ENCODE peak calls at places on chromosomes 3 and 15, in nine cellular contexts. E is dorsolateral prefrontal cortex, Q is Panc1, X is A549, B is osteocyte, L is mucosa of descending colon, C is epithelial cell of esophagus, W is upper lobe of left lung, D is IMR-90. Y is an unnamed sample.

GRCh38 chr15:42184313-42184712 is 23.8 kb downstream of the VPS39 start:
- DNase-seq in E (no peak), Q (no peak), X (no peak), B (no peak), L (no peak), C (no peak), W (no peak), D (peak), Y (no peak)

GRCh38 chr3:144301863-144302262 is 330.2 kb downstream of the DIPK2A start:
- DNase-seq in E (no peak), Q (no peak), X (no peak), B (no peak), L (no peak), C (no peak), W (no peak), D (no peak), Y (no peak)

GRCh38 chr15:33789141-33789540 is 179.2 kb upstream of the CHRM5 start:
- DNase-seq in E (no peak), Q (no peak), X (no peak), B (no peak), L (no peak), C (no peak), W (no peak), D (peak), Y (no peak)

GRCh38 chr3:312170-312569 is 115.6 kb downstream of the CHL1 start:
- DNase-seq in E (no peak), Q (no peak), X (no peak), B (no peak), L (no peak), C (no peak), W (no peak), D (no peak), Y (no peak)

GRCh38 chr3:137065381-137065780 is 107.6 kb downstream of the IL20RB start:
- DNase-seq in E (no peak), Q (no peak), X (no peak), B (no peak), L (no peak), C (peak), W (no peak), D (no peak), Y (no peak)

GRCh38 chr3:123755508-123755907 is 128.6 kb downstream of the MYLK start:
- DNase-seq in E (no peak), Q (no peak), X (no peak), B (no peak), L (no peak), C (no peak), W (no peak), D (no peak), Y (no peak)

GRCh38 chr15:31374489-31374888 is 47.9 kb downstream of the KLF13 start:
- DNase-seq in E (no peak), Q (no peak), X (no peak), B (no peak), L (peak), C (no peak), W (no peak), D (no peak), Y (no peak)

GRCh38 chr15:77035999-77036471 is 34.9 kb downstream of the TSPAN3 start:
- DNase-seq in E (peak), Q (no peak), X (no peak), B (no peak), L (no peak), C (peak), W (no peak), D (no peak), Y (peak)

GRCh38 chr3:190338717-190339116 is 16.5 kb upstream of the CLDN1 start:
- DNase-seq in E (no peak), Q (no peak), X (no peak), B (no peak), L (no peak), C (peak), W (no peak), D (peak), Y (no peak)

GRCh38 chr15:31399544-31400171 is 73.0 kb downstream of the KLF13 start:
- DNase-seq in E (no peak), Q (no peak), X (no peak), B (no peak), L (peak), C (peak), W (no peak), D (peak), Y (no peak)

GRCh38 chr3:2477635-2478034 is 379.0 kb downstream of the CNTN4 start:
- DNase-seq in E (no peak), Q (no peak), X (no peak), B (no peak), L (no peak), C (no peak), W (no peak), D (no peak), Y (no peak)

GRCh38 chr15:36558921-36559320 is 20.5 kb upstream of the CDIN1 start:
- DNase-seq in E (no peak), Q (no peak), X (no peak), B (no peak), L (no peak), C (no peak), W (no peak), D (no peak), Y (no peak)

GRCh38 chr3:139534992-139535879 is 4.3 kb downstream of the RBP1 start:
- DNase-seq in E (no peak), Q (no peak), X (no peak), B (no peak), L (no peak), C (peak), W (peak), D (peak), Y (no peak)

GRCh38 chr15:69657626-69658025 is 205.0 kb downstream of the RPLP1 start:
- DNase-seq in E (no peak), Q (no peak), X (peak), B (no peak), L (no peak), C (no peak), W (no peak), D (no peak), Y (no peak)

DNA sequence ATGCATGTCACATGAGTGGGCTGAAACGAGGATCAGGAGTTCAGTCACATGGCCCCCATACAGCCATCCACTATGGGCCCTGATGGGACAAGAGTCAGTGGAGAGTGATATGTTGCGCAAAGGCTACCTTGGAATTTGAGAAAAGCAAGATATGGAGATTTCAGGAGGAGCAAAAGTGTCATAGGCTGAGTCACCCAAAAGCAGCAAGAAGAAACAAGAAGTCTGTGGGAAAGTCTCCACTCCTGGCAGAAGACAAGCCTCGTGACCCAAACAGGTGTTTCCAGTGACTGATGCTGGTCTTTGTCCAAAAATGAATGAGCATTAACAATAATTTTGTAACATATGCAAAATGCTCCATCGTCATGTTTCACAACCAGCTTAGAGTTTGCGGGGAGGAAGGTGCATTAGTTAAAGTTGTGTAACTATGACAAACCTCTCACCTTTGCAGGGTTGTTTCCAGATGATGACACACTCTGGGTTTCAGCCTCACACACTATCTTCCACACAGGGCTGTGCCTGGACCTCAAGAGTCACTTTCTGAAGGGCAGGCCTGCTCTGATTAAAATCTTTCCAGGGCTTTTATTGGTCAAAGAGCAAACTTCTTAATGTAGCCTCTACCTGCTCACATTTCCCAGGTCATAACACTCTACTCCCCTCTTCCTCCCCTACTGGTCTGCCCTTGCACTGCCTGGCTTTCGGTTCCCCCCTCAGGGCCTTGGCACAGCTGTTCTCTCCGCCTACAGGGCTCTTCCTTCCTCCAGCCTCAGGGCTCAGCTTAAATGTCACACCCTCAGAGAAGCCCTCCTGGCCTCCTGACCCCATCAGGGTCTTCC is 3.9 kb upstream of the DNASE1L3 start:
- DNase-seq in E (no peak), Q (no peak), X (no peak), B (no peak), L (peak), C (peak), W (no peak), D (peak), Y (no peak)
- TF ChIP-seq CTCF in E (no peak), Q (no peak), X (no peak), B (no peak), L (no peak), C (no peak), W (no peak), D (no peak), Y (no peak)

GRCh38 chr3:170323371-170323770 is 34.1 kb upstream of the SKIL start:
- DNase-seq in E (no peak), Q (no peak), X (no peak), B (peak), L (no peak), C (no peak), W (no peak), D (no peak), Y (no peak)

GRCh38 chr3:170321326-170322034 is 36.0 kb upstream of the SKIL start:
- DNase-seq in E (no peak), Q (no peak), X (no peak), B (no peak), L (no peak), C (peak), W (no peak), D (no peak), Y (no peak)

GRCh38 chr3:170322501-170323328 is 34.8 kb upstream of the SKIL start:
- DNase-seq in E (no peak), Q (no peak), X (no peak), B (no peak), L (no peak), C (no peak), W (no peak), D (no peak), Y (no peak)

GRCh38 chr3:170317954-170318353 is 39.6 kb upstream of the SKIL start:
- DNase-seq in E (no peak), Q (no peak), X (no peak), B (no peak), L (no peak), C (no peak), W (no peak), D (no peak), Y (no peak)

GRCh38 chr3:170320471-170321121 is 36.9 kb upstream of the SKIL start:
- DNase-seq in E (no peak), Q (no peak), X (no peak), B (no peak), L (no peak), C (peak), W (no peak), D (peak), Y (no peak)
- TF ChIP-seq CTCF in E (no peak), Q (no peak), X (no peak), B (no peak), L (no peak), C (no peak), W (no peak), D (no peak), Y (no peak)

DNA sequence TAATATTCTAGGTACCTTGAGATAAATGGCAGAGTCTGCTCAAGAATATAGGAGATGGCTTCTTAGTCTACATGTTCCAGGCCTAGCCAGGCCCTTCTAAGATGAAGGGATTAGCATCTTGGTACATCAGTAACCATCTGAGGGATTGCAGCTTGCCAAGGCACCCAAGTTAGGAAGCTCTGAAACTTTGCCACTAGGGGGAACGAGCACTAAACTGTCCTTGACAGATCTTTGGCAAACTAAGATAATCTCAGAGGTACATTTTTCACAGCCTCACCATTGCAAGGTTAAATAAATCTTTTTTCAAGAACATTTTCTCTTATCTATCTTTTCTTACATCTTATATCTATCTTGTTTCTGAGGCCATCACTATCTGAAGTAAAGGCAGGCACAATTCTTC is 351.2 kb downstream of the RAP2B start:
- DNase-seq in E (no peak), Q (no peak), X (peak), B (no peak), L (no peak), C (peak), W (no peak), D (no peak), Y (no peak)
- TF ChIP-seq CTCF in E (no peak), Q (peak), X (no peak), B (peak), L (no peak), C (peak), W (no peak), D (peak), Y (peak)

DNA sequence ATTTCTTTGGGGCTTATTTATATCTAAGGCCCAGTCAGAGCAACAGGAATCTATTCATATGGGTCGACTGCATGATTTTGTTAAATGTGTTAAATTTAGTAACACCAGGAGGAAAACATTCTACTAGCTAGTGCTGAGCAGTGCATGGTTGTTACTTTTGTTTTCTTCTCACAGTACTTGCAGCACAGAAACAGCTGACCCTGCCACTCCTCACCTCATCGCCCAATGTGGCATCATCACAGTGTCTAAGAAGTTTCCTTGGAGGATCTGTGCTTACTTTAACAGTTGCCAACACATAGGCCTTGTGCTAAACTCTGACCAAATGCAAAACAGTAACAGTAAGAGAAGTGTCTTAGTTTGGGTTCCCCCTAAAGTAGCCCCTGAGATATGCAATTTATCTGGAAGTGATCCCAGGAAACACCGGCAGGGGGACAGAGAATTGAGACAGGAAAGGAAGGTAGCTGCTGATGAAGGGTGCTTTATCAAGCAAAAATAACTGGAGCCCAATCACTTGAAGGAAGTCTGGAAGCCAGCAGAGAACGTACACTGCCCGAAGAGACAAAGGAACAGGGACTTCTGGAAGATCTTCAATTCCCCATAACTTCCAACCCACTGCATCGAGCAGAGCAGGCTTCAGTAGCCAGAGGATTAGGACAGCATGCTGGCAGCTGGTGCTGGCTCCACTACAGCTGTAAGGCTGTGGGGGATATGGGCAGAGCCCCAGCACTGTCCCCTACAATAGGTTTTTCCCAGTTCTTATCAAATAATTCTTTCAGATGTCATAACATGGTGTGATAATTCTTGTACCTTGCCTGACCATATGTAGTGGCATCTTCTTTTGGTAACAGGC is 36.0 kb upstream of the ULK4 start:
- DNase-seq in E (no peak), Q (no peak), X (no peak), B (no peak), L (no peak), C (peak), W (no peak), D (peak), Y (no peak)
- TF ChIP-seq CTCF in E (peak), Q (no peak), X (no peak), B (peak), L (no peak), C (peak), W (peak), D (peak), Y (peak)

GRCh38 chr15:75561888-75562287 is 17.2 kb downstream of the PTPN9 start:
- DNase-seq in E (no peak), Q (no peak), X (no peak), B (no peak), L (no peak), C (no peak), W (no peak), D (no peak), Y (no peak)

GRCh38 chr15:75570119-75570518 is 9.0 kb downstream of the PTPN9 start:
- DNase-seq in E (no peak), Q (no peak), X (no peak), B (no peak), L (no peak), C (no peak), W (no peak), D (no peak), Y (no peak)

GRCh38 chr15:75565062-75565970 is 13.8 kb downstream of the PTPN9 start:
- DNase-seq in E (no peak), Q (no peak), X (no peak), B (no peak), L (no peak), C (no peak), W (no peak), D (peak), Y (no peak)
- TF ChIP-seq CTCF in E (no peak), Q (no peak), X (no peak), B (no peak), L (no peak), C (no peak), W (no peak), D (no peak), Y (no peak)

GRCh38 chr3:105518806-105519418 is 152.2 kb downstream of the ALCAM start:
- DNase-seq in E (no peak), Q (peak), X (peak), B (no peak), L (no peak), C (peak), W (no peak), D (peak), Y (no peak)

GRCh38 chr3:105521803-105522202 is 155.1 kb downstream of the ALCAM start:
- DNase-seq in E (no peak), Q (no peak), X (no peak), B (no peak), L (no peak), C (no peak), W (no peak), D (no peak), Y (no peak)

GRCh38 chr3:105516972-105517371 is 150.3 kb downstream of the ALCAM start:
- DNase-seq in E (no peak), Q (no peak), X (no peak), B (no peak), L (no peak), C (no peak), W (no peak), D (no peak), Y (no peak)

GRCh38 chr3:105513886-105514285 is 147.2 kb downstream of the ALCAM start:
- DNase-seq in E (no peak), Q (no peak), X (no peak), B (no peak), L (no peak), C (no peak), W (no peak), D (no peak), Y (no peak)

DNA sequence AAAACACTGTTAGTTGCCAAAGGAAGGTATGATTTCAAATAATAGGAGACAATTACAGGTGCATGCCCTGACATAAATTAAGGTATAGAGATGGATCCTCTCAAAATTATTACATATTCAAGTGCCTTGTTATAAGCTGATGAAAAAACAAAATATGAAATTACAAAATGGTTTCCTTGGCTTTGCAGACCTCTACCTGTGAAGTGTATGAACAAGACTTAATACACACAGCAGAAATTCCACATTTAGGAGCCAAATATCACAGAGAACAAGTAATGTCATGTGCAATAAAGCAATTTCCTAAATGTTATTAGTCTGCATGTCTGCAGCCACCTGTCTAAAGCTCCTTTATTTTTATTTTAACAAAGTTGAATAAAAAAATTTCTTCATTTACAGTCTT is 151.5 kb downstream of the ALCAM start:
- DNase-seq in E (no peak), Q (no peak), X (no peak), B (no peak), L (no peak), C (no peak), W (no peak), D (no peak), Y (no peak)
- TF ChIP-seq CTCF in E (no peak), Q (no peak), X (no peak), B (no peak), L (no peak), C (no peak), W (no peak), D (no peak), Y (no peak)

GRCh38 chr3:140682586-140682985 is 4.7 kb downstream of the TRIM42 start:
- DNase-seq in E (no peak), Q (no peak), X (no peak), B (no peak), L (no peak), C (no peak), W (peak), D (no peak), Y (no peak)
- TF ChIP-seq CTCF in E (no peak), Q (no peak), X (no peak), B (no peak), L (no peak), C (no peak), W (no peak), D (no peak), Y (no peak)

GRCh38 chr3:187974857-187975257 is 179.1 kb upstream of the LPP start:
- DNase-seq in E (no peak), Q (no peak), X (no peak), B (no peak), L (no peak), C (no peak), W (no peak), D (no peak), Y (no peak)
- TF ChIP-seq CTCF in E (no peak), Q (peak), X (no peak), B (no peak), L (no peak), C (peak), W (no peak), D (no peak), Y (peak)

Y was measured in type B pancreatic cell.